ENCODE peak calls at places on chromosomes 4 and X, in five cellular contexts. N, D, L, W and V are unnamed samples.

GRCh38 chr4:113683143-113683542 is 78.4 kb downstream of the CAMK2D start:
- DNase-seq in D (no peak), L (no peak), N (no peak), W (peak), V (no peak)

GRCh38 chrX:77447339-77448149 is at the start of gene FGF16:
- DNase-seq in N (no peak), D (no peak), L (no peak), W (no peak), V (no peak)

GRCh38 chr4:16819652-16820051 is 78.8 kb downstream of the LDB2 start:
- DNase-seq in L (no peak), N (no peak), W (no peak), D (no peak), V (no peak)

GRCh38 chrX:45774961-45775360 is 574.3 kb upstream of the DIPK2B start:
- DNase-seq in W (no peak), D (no peak), N (no peak), L (peak), V (no peak)

GRCh38 chr4:52110171-52110570 is 59.1 kb downstream of the SPATA18 start:
- DNase-seq in W (no peak), D (no peak), L (no peak), N (no peak), V (no peak)

GRCh38 chr4:3485011-3485881 is 22.1 kb downstream of the DOK7 start:
- DNase-seq in W (no peak), N (no peak), L (no peak), D (no peak), V (no peak)

GRCh38 chrX:672931-673330 is 42.3 kb downstream of the SHOX start:
- DNase-seq in D (no peak), L (no peak), N (no peak), W (no peak), V (no peak)

GRCh38 chrX:81338924-81339323 is 137.0 kb downstream of the SH3BGRL start:
- DNase-seq in D (no peak), L (no peak), N (no peak), W (no peak), V (no peak)

GRCh38 chr4:110348711-110349383 is 127.1 kb upstream of the ENPEP start:
- DNase-seq in L (no peak), W (no peak), D (no peak), N (no peak), V (no peak)

GRCh38 chrX:69503228-69503834 is 795 bp upstream of the NALF2 start:
- DNase-seq in W (no peak), N (no peak), D (peak), L (peak), V (no peak)

GRCh38 chr4:121370729-121371325 is 10.0 kb downstream of the QRFPR start:
- DNase-seq in D (no peak), L (peak), W (no peak), N (peak), V (no peak)

GRCh38 chr4:184487503-184487902 is 13.2 kb upstream of the IRF2 start:
- DNase-seq in N (no peak), W (no peak), L (no peak), D (no peak), V (no peak)

GRCh38 chrX:124507276-124507675 is 160.9 kb downstream of the SH2D1A start:
- DNase-seq in N (no peak), D (no peak), W (no peak), L (no peak), V (no peak)

GRCh38 chrX:133475521-133475920 is 60.2 kb upstream of the GPC4 start:
- DNase-seq in W (no peak), D (no peak), N (no peak), L (peak), V (no peak)

GRCh38 chr4:30269850-30270249 is 450.3 kb upstream of the PCDH7 start:
- DNase-seq in W (no peak), D (no peak), L (no peak), N (no peak), V (no peak)

GRCh38 chr4:9812530-9813340 is 31.3 kb downstream of the DRD5 start:
- DNase-seq in D (no peak), L (no peak), N (no peak), W (no peak), V (no peak)

GRCh38 chrX:20026278-20026677 is 35.4 kb upstream of the BCLAF3 start:
- DNase-seq in W (no peak), L (peak), N (no peak), D (no peak), V (no peak)

GRCh38 chr4:168569066-168569908 is 72.4 kb downstream of the PALLD start:
- DNase-seq in D (no peak), W (no peak), N (no peak), L (no peak), V (no peak)

GRCh38 chr4:11119474-11119873 is 309.2 kb downstream of the HS3ST1 start:
- DNase-seq in N (no peak), D (no peak), W (no peak), L (no peak), V (no peak)

GRCh38 chr4:53476232-53477037 is 99.0 kb downstream of the FIP1L1 start:
- DNase-seq in N (no peak), L (peak), D (no peak), W (no peak), V (no peak)

GRCh38 chrX:71650333-71650969 is 16.9 kb upstream of the LOC101059915 start:
- DNase-seq in W (no peak), N (no peak), L (no peak), D (no peak), V (no peak)

GRCh38 chr4:185143596-185143969 is 517 bp downstream of the SLC25A4 start:
- DNase-seq in D (peak), N (peak), W (no peak), L (peak), V (no peak)

GRCh38 chr4:18214656-18215055 is 193.1 kb upstream of the LCORL start:
- DNase-seq in D (no peak), W (no peak), L (no peak), N (no peak), V (no peak)

GRCh38 chrX:108022491-108023089 is 22.3 kb upstream of the VSIG1 start:
- DNase-seq in W (no peak), L (peak), N (no peak), D (no peak), V (no peak)

GRCh38 chr4:152655272-152656129 is 24.3 kb downstream of the TMEM154 start:
- DNase-seq in D (no peak), N (no peak), L (no peak), W (no peak), V (no peak)

GRCh38 chr4:121272526-121272925 is 108.3 kb downstream of the QRFPR start:
- DNase-seq in L (peak), W (no peak), N (no peak), D (no peak), V (no peak)

GRCh38 chrX:38627683-38628082 is 66.3 kb downstream of the TSPAN7 start:
- DNase-seq in D (no peak), L (peak), N (no peak), W (no peak), V (no peak)

GRCh38 chr4:162952232-162952631 is 214.5 kb downstream of the NAF1 start:
- DNase-seq in L (no peak), N (no peak), D (no peak), W (no peak), V (no peak)

GRCh38 chrX:39855748-39856129 is 242.0 kb downstream of the BCOR start:
- DNase-seq in D (no peak), N (no peak), L (peak), W (peak), V (no peak)

GRCh38 chr4:152534541-152535231 is 1.2 kb downstream of the FBXW7 start:
- DNase-seq in N (peak), L (peak), D (peak), W (no peak), V (no peak)

GRCh38 chr4:182855877-182856276 is 61.3 kb downstream of the DCTD start:
- DNase-seq in D (no peak), W (no peak), L (no peak), N (no peak), V (no peak)

GRCh38 chr4:3010998-3011397 is 47.6 kb downstream of the GRK4 start:
- DNase-seq in N (no peak), L (peak), W (no peak), D (no peak), V (no peak)

GRCh38 chr4:185839204-185839712 is 27.3 kb upstream of the SORBS2 start:
- DNase-seq in D (no peak), L (peak), W (no peak), N (no peak), V (no peak)

GRCh38 chrX:153888344-153888743 is 2.4 kb upstream of the L1CAM start:
- DNase-seq in N (no peak), L (no peak), D (no peak), W (no peak), V (no peak)

GRCh38 chrX:55486736-55487135 is 2.9 kb downstream of the USP51 start:
- DNase-seq in N (peak), W (no peak), D (peak), L (no peak), V (no peak)

GRCh38 chr4:48222491-48222890 is 47.1 kb downstream of the TEC start:
- DNase-seq in D (no peak), N (no peak), L (no peak), W (no peak), V (no peak)

GRCh38 chr4:155582031-155582430 is 84.6 kb upstream of the GUCY1A1 start:
- DNase-seq in D (no peak), L (no peak), W (no peak), N (no peak), V (no peak)

GRCh38 chr4:25861422-25861926 is 1.3 kb downstream of the SEL1L3 start:
- DNase-seq in D (no peak), L (peak), W (no peak), N (no peak), V (no peak)

GRCh38 chrX:9414416-9414815 is 50.4 kb upstream of the TBL1X start:
- DNase-seq in N (no peak), L (no peak), D (no peak), W (no peak), V (no peak)

GRCh38 chr4:54152846-54153600 is 53.1 kb downstream of the GSX2 start:
- DNase-seq in D (no peak), L (peak), N (no peak), W (no peak), V (no peak)